ENCODE peak calls at places on chromosome 2, in five cellular contexts. U is NCI-H1417, E is HTR-8/SVneo, B is esophagus muscularis mucosa, T is NCI-H1105. P is an unnamed sample.

GRCh38 chr2:224778474-224778877 is 62.3 kb upstream of the CCDC195 start:
- DNase-seq in E (peak), T (no peak), B (no peak), U (peak), P (peak)

GRCh38 chr2:76256689-76257088 is 546.0 kb upstream of the GCFC2 start:
- DNase-seq in E (no peak), T (no peak), B (no peak), U (no peak), P (no peak)

GRCh38 chr2:129753261-129753660 is 226.2 kb upstream of the RAB6C start:
- DNase-seq in B (no peak), E (no peak), T (no peak), U (no peak), P (no peak)

GRCh38 chr2:43980902-43981301 is 14.9 kb downstream of the LRPPRC start:
- DNase-seq in B (no peak), T (no peak), U (no peak), E (no peak), P (no peak)

GRCh38 chr2:9815076-9815475 is 28.2 kb upstream of the TAF1B start:
- DNase-seq in E (no peak), T (no peak), B (no peak), U (no peak), P (no peak)

GRCh38 chr2:219522111-219523030 is 8.1 kb downstream of the ASIC4 start:
- DNase-seq in U (peak), T (no peak), B (no peak), E (no peak), P (no peak)

GRCh38 chr2:203490391-203490790 is 44.7 kb downstream of the RAPH1 start:
- DNase-seq in E (no peak), T (no peak), U (no peak), B (no peak), P (no peak)

GRCh38 chr2:191266201-191266600 is 21.0 kb downstream of the MYO1B start:
- DNase-seq in T (no peak), B (no peak), E (no peak), U (no peak), P (no peak)

GRCh38 chr2:14385043-14385442 is 247.5 kb upstream of the LRATD1 start:
- DNase-seq in T (no peak), U (peak), B (no peak), E (no peak), P (no peak)

P was measured in SHP77.